ENCODE peak calls at places on chromosomes 2 and 18, in four cellular contexts. W is GM10248, G is amniotic stem cell, E is neural crest cell. D is an unnamed sample.

GRCh38 chr18:13218376-13219011 is at the start of gene LDLRAD4:
- DNase-seq in E (peak; percentile 32), W (no peak), G (no peak), D (peak; percentile 77)

GRCh38 chr2:25567406-25567805 is 106.0 kb downstream of the DTNB start:
- DNase-seq in G (no peak), E (no peak), W (peak; percentile 63), D (no peak)

GRCh38 chr18:24271381-24272331 is 126.0 kb downstream of the OSBPL1A start:
- DNase-seq in G (peak; percentile 31), W (peak; percentile 28), E (peak; percentile 67), D (peak; percentile 90)

GRCh38 chr2:28389399-28390240 is 3.0 kb upstream of the FOSL2 start:
- DNase-seq in E (no peak), G (no peak), W (no peak), D (peak; percentile 84)

GRCh38 chr2:17752892-17753802 is 463 bp downstream of the SMC6 start:
- DNase-seq in E (peak; percentile 46), W (peak; percentile 44), G (no peak), D (peak; percentile 93)

GRCh38 chr2:9099341-9099751 is 95.9 kb upstream of the MBOAT2 start:
- DNase-seq in E (no peak), W (peak; percentile 54), G (no peak), D (no peak)

GRCh38 chr2:170930132-170931109 is 1.4 kb downstream of the GORASP2 start:
- DNase-seq in G (no peak), E (no peak), W (peak; percentile 69), D (peak; percentile 37)

GRCh38 chr2:32572737-32573136 is 55.1 kb upstream of the TTC27 start:
- DNase-seq in G (no peak), W (no peak), E (no peak), D (no peak)

GRCh38 chr2:237603718-237604362 is 13.3 kb upstream of the RAB17 start:
- DNase-seq in W (peak; percentile 52), G (no peak), E (no peak), D (peak; percentile 28)

GRCh38 chr2:127629637-127630036 is 16.3 kb upstream of the GPR17 start:
- DNase-seq in G (no peak), W (no peak), E (no peak), D (no peak)

GRCh38 chr2:229388746-229389145 is 117.7 kb upstream of the PID1 start:
- DNase-seq in G (no peak), E (no peak), W (no peak), D (no peak)

GRCh38 chr2:219426068-219426443 is 7.9 kb downstream of the DES start:
- DNase-seq in W (no peak), E (no peak), G (no peak), D (no peak)

GRCh38 chr2:12606472-12607000 is 110.2 kb upstream of the TRIB2 start:
- DNase-seq in E (no peak), W (no peak), G (peak; percentile 20), D (peak; percentile 56)

GRCh38 chr2:72932805-72933204 is 15.5 kb downstream of the EMX1 start:
- DNase-seq in W (no peak), E (no peak), G (no peak), D (no peak)

GRCh38 chr2:190984595-190984994 is 29.4 kb downstream of the STAT1 start:
- DNase-seq in W (no peak), G (no peak), E (no peak), D (no peak)

GRCh38 chr18:7576685-7577084 is 9.6 kb downstream of the PTPRM start:
- DNase-seq in E (no peak), G (no peak), W (no peak), D (no peak)

GRCh38 chr2:1731963-1732768 is 12.1 kb downstream of the PXDN start:
- DNase-seq in G (peak; percentile 80), E (no peak), W (no peak), D (peak; percentile 56)